ENCODE peak calls at places on chromosomes 12 and 14, in nine cellular contexts. U is endothelial cell, O is OCI-M1, E is AG09309, X is adipocyte, C is MG63, P is non-pigmented ciliary epithelial cell, I is NCI-H1105, R is SK-MEL-5. Z is an unnamed sample.

GRCh38 chr12:124746649-124747425 is 116.8 kb downstream of the SCARB1 start:
- DNase-seq in U (no peak), O (no peak), E (no peak), X (no peak), C (no peak), P (no peak), I (no peak), R (no peak), Z (no peak)

GRCh38 chr14:33642080-33642479 is 308.8 kb downstream of the EGLN3 start:
- DNase-seq in U (no peak), O (no peak), E (no peak), X (no peak), C (no peak), P (no peak), I (no peak), R (no peak), Z (no peak)

GRCh38 chr14:73462078-73462715 is 3.9 kb upstream of the NUMB start:
- DNase-seq in U (no peak), O (peak; percentile 83), E (no peak), X (peak; percentile 62), C (peak; percentile 65), P (no peak), I (peak; percentile 76), R (no peak), Z (no peak)

GRCh38 chr12:115357681-115358080 is 673.7 kb upstream of the TBX3 start:
- DNase-seq in U (no peak), O (no peak), E (no peak), X (no peak), C (no peak), P (no peak), I (no peak), R (no peak), Z (no peak)

GRCh38 chr14:61388173-61388975 is 67.0 kb downstream of the PRKCH start:
- DNase-seq in U (no peak), O (no peak), E (peak; percentile 2), X (peak; percentile 1), C (peak; percentile 67), P (no peak), I (peak; percentile 44), R (peak; percentile 63), Z (peak; percentile 29)

GRCh38 chr14:25953532-25954144 is 644.2 kb downstream of the NOVA1 start:
- DNase-seq in U (no peak), O (no peak), E (no peak), X (peak; percentile 1), C (peak; percentile 74), P (peak; percentile 41), I (no peak), R (no peak), Z (no peak)

GRCh38 chr14:71856199-71856919 is 75.9 kb upstream of the RGS6 start:
- DNase-seq in U (no peak), O (peak; percentile 62), E (no peak), X (no peak), C (no peak), P (no peak), I (peak; percentile 5), R (no peak), Z (no peak)

GRCh38 chr14:50232276-50232642 is 881 bp upstream of the SOS2 start:
- DNase-seq in U (no peak), O (no peak), E (no peak), X (no peak), C (no peak), P (no peak), I (no peak), R (no peak), Z (no peak)

GRCh38 chr14:24080888-24081738 is 9.8 kb downstream of the CPNE6 start:
- DNase-seq in U (peak; percentile 33), O (peak; percentile 40), E (no peak), X (peak; percentile 66), C (peak; percentile 38), P (no peak), I (peak; percentile 48), R (peak; percentile 38), Z (peak; percentile 18)

GRCh38 chr12:108852674-108853073 is 4.7 kb downstream of the SSH1 start:
- DNase-seq in U (peak; percentile 34), O (no peak), E (no peak), X (no peak), C (no peak), P (no peak), I (no peak), R (no peak), Z (no peak)